ENCODE peak calls at places on chromosomes 2 and 18, in seven cellular contexts. K is heart right ventricle, X is breast epithelium, H is aorta, J is cardiac muscle cell, G is ascending aorta, F is lower lobe of right lung. B is an unnamed sample.

GRCh38 chr2:45651415-45652089 is at the start of gene PRKCE:
- DNase-seq in J (peak; percentile 58), K (peak; percentile 68), X (peak; percentile 59), G (peak; percentile 74), H (peak; percentile 89), F (peak; percentile 77), B (peak; percentile 80)

GRCh38 chr2:200765995-200766660 is 45.6 kb upstream of the BZW1 start:
- DNase-seq in G (no peak), H (no peak), F (no peak), X (no peak), K (no peak), J (no peak), B (no peak)

GRCh38 chr2:241184901-241185300 is 3.6 kb upstream of the ANO7 start:
- DNase-seq in G (no peak), F (no peak), J (no peak), H (no peak), X (no peak), K (no peak), B (no peak)

GRCh38 chr2:38551746-38552145 is 51.0 kb downstream of the HNRNPLL start:
- DNase-seq in F (no peak), K (no peak), G (no peak), H (no peak), X (no peak), J (no peak), B (no peak)

GRCh38 chr2:160209457-160209856 is 9.4 kb upstream of the ITGB6 start:
- DNase-seq in X (no peak), F (no peak), G (no peak), J (no peak), H (no peak), K (no peak), B (no peak)

GRCh38 chr2:238286987-238287386 is 1.4 kb downstream of the PER2 start:
- DNase-seq in H (peak; percentile 74), X (peak; percentile 65), F (peak; percentile 33), K (no peak), G (no peak), J (no peak), B (no peak)

GRCh38 chr2:9657083-9657482 is 26.3 kb upstream of the YWHAQ start:
- DNase-seq in K (no peak), G (no peak), H (peak; percentile 28), X (no peak), J (no peak), F (no peak), B (no peak)

GRCh38 chr18:1104265-1104792 is 199.7 kb downstream of the ADCYAP1 start:
- DNase-seq in K (no peak), J (no peak), H (no peak), X (no peak), G (no peak), F (no peak), B (no peak)

GRCh38 chr18:63540131-63540530 is 2.0 kb upstream of the SERPINB12 start:
- DNase-seq in F (no peak), J (no peak), H (no peak), X (no peak), G (no peak), K (no peak), B (no peak)

GRCh38 chr2:40760071-40760666 is 308.3 kb upstream of the SLC8A1 start:
- DNase-seq in H (no peak), G (no peak), J (peak; percentile 64), K (peak; percentile 8), F (no peak), X (no peak), B (peak; percentile 27)

GRCh38 chr18:57094199-57094598 is 52.7 kb upstream of the BOD1L2 start:
- DNase-seq in H (no peak), J (peak; percentile 42), G (no peak), K (no peak), X (no peak), F (no peak), B (no peak)

GRCh38 chr18:6660334-6660733 is 69.2 kb upstream of the ARHGAP28 start:
- DNase-seq in J (peak; percentile 46), H (no peak), K (no peak), F (no peak), G (no peak), X (no peak), B (no peak)

GRCh38 chr2:47429795-47430194 is 26.8 kb downstream of the MSH2 start:
- DNase-seq in F (no peak), J (no peak), K (no peak), H (no peak), G (no peak), X (no peak), B (no peak)

GRCh38 chr18:44098551-44099098 is 582.1 kb upstream of the SETBP1 start:
- DNase-seq in G (no peak), F (no peak), J (peak; percentile 2), X (no peak), H (no peak), K (no peak), B (peak; percentile 38)

GRCh38 chr2:215698566-215698965 is 262.7 kb upstream of the FN1 start:
- DNase-seq in J (no peak), G (no peak), K (no peak), H (no peak), F (no peak), X (no peak), B (no peak)

GRCh38 chr2:47004905-47005495 is 89.4 kb upstream of the MCFD2 start:
- DNase-seq in X (no peak), H (no peak), F (no peak), J (no peak), K (no peak), G (no peak), B (no peak)

GRCh38 chr2:215423234-215423633 is 12.6 kb downstream of the FN1 start:
- DNase-seq in J (no peak), X (no peak), F (no peak), H (no peak), K (no peak), G (no peak), B (no peak)

GRCh38 chr2:66522591-66523379 is 87.9 kb downstream of the MEIS1 start:
- DNase-seq in G (no peak), J (no peak), F (no peak), X (no peak), K (no peak), H (no peak), B (no peak)

GRCh38 chr18:46627136-46627535 is 29.9 kb downstream of the LOXHD1 start:
- DNase-seq in G (no peak), F (no peak), X (no peak), K (no peak), J (no peak), H (no peak), B (no peak)

GRCh38 chr18:61929881-61930640 is 37.3 kb upstream of the RNF152 start:
- DNase-seq in J (no peak), H (no peak), G (no peak), X (no peak), F (no peak), K (no peak), B (no peak)

GRCh38 chr2:27996156-27996920 is 105.8 kb downstream of the BABAM2 start:
- DNase-seq in K (no peak), J (no peak), H (no peak), G (no peak), F (no peak), X (no peak), B (no peak)
- H3K27ac ChIP-seq in K (no peak overlapping the region), J (no peak overlapping the region), H (no peak overlapping the region), G (no peak overlapping the region), F (no peak overlapping the region), X (no peak overlapping the region), B (no peak overlapping the region)

DNA sequence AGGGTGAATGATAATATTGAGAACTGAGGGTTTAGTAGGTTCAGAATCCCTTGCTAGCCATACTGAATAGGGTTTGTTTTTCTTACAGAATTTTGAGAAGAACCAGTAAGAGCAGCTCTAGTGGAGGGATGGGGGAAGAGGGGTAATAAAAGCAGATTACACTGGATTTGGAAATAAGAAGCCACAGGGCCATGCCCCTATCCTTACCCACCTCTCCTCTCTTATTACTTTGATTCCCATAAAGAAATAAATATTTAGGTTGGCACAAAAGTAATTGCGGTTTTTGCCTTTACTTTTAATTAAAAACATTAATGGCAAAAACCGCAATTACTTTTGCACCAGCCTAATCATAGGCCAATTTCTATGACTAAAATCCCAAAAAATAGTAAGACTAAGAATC is 58.2 kb upstream of the RTN4 start:
- DNase-seq in K (no peak), J (no peak), H (no peak), X (no peak), F (no peak), G (no peak), B (no peak)
- H3K27ac ChIP-seq in K (no peak overlapping the region), J (peak overlapping the region; percentile 81), H (no peak overlapping the region), X (no peak overlapping the region), F (no peak overlapping the region), G (peak overlapping the region; percentile 8), B (peak overlapping the region; percentile 42)

GRCh38 chr2:136131484-136131960 is 13.6 kb upstream of the CXCR4 start:
- DNase-seq in K (no peak), H (no peak), J (no peak), F (no peak), X (no peak), G (no peak), B (no peak)

GRCh38 chr2:136134126-136134525 is 16.2 kb upstream of the CXCR4 start:
- DNase-seq in H (no peak), F (no peak), K (no peak), G (no peak), J (no peak), X (no peak), B (no peak)

GRCh38 chr2:136131961-136132839 is 14.3 kb upstream of the CXCR4 start:
- DNase-seq in X (no peak), G (peak; percentile 66), F (peak; percentile 62), H (no peak), J (no peak), K (no peak), B (no peak)

GRCh38 chr2:136135462-136135861 is 17.5 kb upstream of the CXCR4 start:
- DNase-seq in H (no peak), X (no peak), F (no peak), K (no peak), G (no peak), J (no peak), B (no peak)

GRCh38 chr2:136132840-136133570 is 15.1 kb upstream of the CXCR4 start:
- DNase-seq in G (no peak), J (no peak), H (no peak), X (no peak), F (no peak), K (no peak), B (no peak)
- H3K27ac ChIP-seq in G (no peak overlapping the region), J (no peak overlapping the region), H (no peak overlapping the region), X (peak overlapping the region; percentile 38), F (peak overlapping the region; percentile 73), K (peak overlapping the region; percentile 88), B (no peak overlapping the region)

DNA sequence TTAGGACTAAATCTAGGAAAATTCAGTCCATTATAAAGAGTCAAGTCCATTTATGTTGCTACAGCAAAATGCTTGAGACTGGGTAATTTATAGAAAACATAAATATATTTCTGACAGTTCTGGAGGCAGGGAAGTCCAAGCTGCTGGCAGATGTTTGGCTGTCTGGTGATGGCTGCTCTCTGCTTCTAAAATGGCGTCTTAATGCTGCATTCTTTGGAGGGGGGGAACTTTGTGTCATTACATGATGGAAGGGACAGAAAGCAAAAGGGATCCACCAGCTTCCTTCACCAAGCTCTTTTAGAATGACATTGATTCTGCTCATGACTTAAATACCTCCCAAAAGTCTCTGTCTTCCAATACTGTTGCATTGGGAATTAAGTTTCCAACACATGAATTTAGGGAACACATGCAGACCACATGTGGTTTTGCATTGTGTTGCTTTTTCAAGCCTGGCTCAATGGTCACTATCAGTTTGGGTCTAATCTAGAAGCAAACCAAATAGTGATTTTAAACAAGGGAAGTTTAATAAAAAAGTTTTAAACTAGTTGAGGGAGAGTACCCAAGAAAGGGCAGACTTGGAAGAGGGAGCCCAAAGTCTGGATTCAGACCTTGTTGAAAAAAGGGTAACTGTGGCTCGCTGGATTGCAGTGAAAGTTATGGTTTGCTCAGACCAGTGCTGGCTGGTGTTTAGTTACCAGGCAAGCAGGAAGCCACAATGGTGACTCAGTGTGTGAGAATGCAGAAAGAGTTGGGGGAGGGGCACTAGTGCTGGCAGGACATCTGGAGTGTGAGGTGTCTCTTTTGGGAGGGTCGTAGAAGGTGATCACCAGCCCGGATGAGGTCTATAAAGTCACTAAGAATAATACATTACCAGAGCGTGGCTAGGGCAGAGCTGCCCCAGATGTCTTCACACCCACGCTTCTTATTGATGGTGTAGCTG is 30.8 kb downstream of the C18orf54 start:
- DNase-seq in H (no peak), K (no peak), F (no peak), G (no peak), X (no peak), J (peak; percentile 5), B (no peak)
- H3K27ac ChIP-seq in H (no peak overlapping the region), K (no peak overlapping the region), F (no peak overlapping the region), G (no peak overlapping the region), X (no peak overlapping the region), J (no peak overlapping the region), B (no peak overlapping the region)

B was measured in right cardiac atrium.